ENCODE peak calls at places on chromosomes 3 and 15, in six cellular contexts. E is Calu3, X is transverse colon, V is adrenal gland, I is endothelial cell, W is astrocyte of the spinal cord. A is an unnamed sample.

GRCh38 chr3:50651875-50652529 is 22.7 kb upstream of the DOCK3 start:
- DNase-seq in E (no peak), X (no peak), V (peak; percentile 60), I (no peak), W (no peak), A (no peak)

GRCh38 chr15:57861039-57861638 is 154.6 kb downstream of the POLR2M start:
- DNase-seq in I (peak; percentile 50), V (peak; percentile 62), W (peak; percentile 76), X (no peak), E (peak; percentile 61), A (peak; percentile 47)

GRCh38 chr3:36075491-36075890 is 304.8 kb upstream of the STAC start:
- DNase-seq in I (no peak), V (no peak), E (no peak), W (peak; percentile 13), X (no peak), A (no peak)

GRCh38 chr15:88657326-88658069 is 18.7 kb downstream of the ISG20 start:
- DNase-seq in E (peak; percentile 59), V (no peak), I (peak; percentile 58), X (no peak), W (peak; percentile 51), A (peak; percentile 48)

GRCh38 chr3:67357610-67358458 is 296.6 kb downstream of the SUCLG2 start:
- DNase-seq in E (peak; percentile 40), X (no peak), W (peak; percentile 22), V (no peak), I (peak; percentile 38), A (peak; percentile 32)

GRCh38 chr3:47817609-47818008 is 14.7 kb downstream of the DHX30 start:
- DNase-seq in I (no peak), W (no peak), E (no peak), X (no peak), V (no peak), A (no peak)

GRCh38 chr15:69729167-69729748 is 276.6 kb downstream of the RPLP1 start:
- DNase-seq in W (no peak), V (peak; percentile 75), I (peak; percentile 60), E (peak; percentile 75), X (peak; percentile 69), A (peak; percentile 53)

GRCh38 chr3:15982667-15983145 is 184.9 kb upstream of the ANKRD28 start:
- DNase-seq in V (peak; percentile 53), I (no peak), W (peak; percentile 92), E (no peak), X (no peak), A (no peak)

GRCh38 chr3:183327343-183327742 is 74.3 kb downstream of the B3GNT5 start:
- DNase-seq in W (no peak), I (no peak), X (no peak), E (no peak), V (no peak), A (no peak)

GRCh38 chr3:131020122-131020693 is 6.4 kb downstream of the ASTE1 start:
- DNase-seq in X (no peak), V (no peak), E (no peak), I (no peak), W (no peak), A (peak; percentile 13)
- TF ChIP-seq CTCF in X (no peak), V (no peak), E (no peak), I (no peak), W (no peak), A (no peak)

GRCh38 chr3:131526801-131527347 is 24.1 kb upstream of the MRPL3 start:
- DNase-seq in W (peak; percentile 55), E (no peak), I (peak; percentile 26), V (peak; percentile 69), X (no peak), A (peak; percentile 21)
- TF ChIP-seq CTCF in W (peak; percentile 72), E (no peak), I (no peak), V (peak; percentile 37), X (no peak), A (peak; percentile 4)

GRCh38 chr3:138948371-138949001 is 1.5 kb downstream of the FOXL2NB start:
- DNase-seq in I (no peak), E (no peak), X (no peak), V (no peak), W (no peak), A (no peak)

GRCh38 chr3:138945646-138946553 is 1.0 kb downstream of the FOXL2 start:
- DNase-seq in W (peak; percentile 26), I (peak; percentile 51), V (no peak), X (peak; percentile 41), E (peak; percentile 86), A (no peak)

GRCh38 chr3:138947303-138948121 is 495 bp downstream of the FOXL2NB start:
- DNase-seq in E (no peak), I (peak; percentile 31), X (no peak), V (no peak), W (no peak), A (no peak)

GRCh38 chr3:138944842-138945645 is 1.9 kb downstream of the FOXL2 start:
- DNase-seq in W (no peak), E (peak; percentile 45), X (peak; percentile 18), I (peak; percentile 53), V (no peak), A (no peak)

DNA sequence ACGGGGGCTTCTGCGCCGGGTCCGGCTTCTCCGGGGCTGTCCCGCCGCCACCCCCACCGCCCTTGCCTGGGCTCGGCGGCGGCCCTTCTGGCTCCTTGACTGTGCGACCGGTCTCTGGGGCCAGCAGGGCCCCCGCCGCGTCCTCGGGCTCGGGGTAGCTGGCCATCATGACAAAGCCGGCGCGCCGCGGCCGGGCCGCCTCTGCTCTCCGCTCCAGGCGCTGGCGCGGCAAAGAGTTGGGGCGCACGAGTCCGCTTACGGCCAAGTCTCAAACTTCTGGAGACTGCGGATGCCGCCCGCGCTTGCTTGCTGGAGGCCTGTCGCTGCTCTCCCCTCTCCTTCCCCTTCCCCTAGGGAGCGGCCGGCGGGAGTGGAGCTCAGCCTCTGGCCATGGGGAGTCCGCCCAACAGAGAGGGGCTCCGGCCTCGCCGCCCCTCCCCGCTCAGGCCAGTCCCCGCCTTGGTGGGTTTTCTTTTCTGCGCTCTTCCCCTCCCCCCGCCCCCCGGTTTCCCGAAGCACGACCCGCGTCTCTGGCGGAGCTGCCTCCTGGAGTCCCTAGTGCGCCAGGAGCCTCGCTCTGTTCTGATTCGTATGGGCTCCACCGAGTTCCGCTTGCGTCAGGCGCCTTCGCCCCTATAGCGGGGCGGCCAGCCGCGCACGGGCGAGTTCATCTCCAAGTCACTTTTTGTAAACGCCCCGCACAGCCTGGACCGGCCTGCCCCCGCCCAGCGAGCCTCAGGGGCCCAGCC is at the start of the genes FOXL2 and FOXL2NB:
- DNase-seq in E (peak; percentile 50), X (no peak), I (peak; percentile 61), V (peak; percentile 77), W (peak; percentile 81), A (no peak)
- TF ChIP-seq CTCF in E (no peak), X (no peak), I (no peak), V (no peak), W (no peak), A (no peak)

DNA sequence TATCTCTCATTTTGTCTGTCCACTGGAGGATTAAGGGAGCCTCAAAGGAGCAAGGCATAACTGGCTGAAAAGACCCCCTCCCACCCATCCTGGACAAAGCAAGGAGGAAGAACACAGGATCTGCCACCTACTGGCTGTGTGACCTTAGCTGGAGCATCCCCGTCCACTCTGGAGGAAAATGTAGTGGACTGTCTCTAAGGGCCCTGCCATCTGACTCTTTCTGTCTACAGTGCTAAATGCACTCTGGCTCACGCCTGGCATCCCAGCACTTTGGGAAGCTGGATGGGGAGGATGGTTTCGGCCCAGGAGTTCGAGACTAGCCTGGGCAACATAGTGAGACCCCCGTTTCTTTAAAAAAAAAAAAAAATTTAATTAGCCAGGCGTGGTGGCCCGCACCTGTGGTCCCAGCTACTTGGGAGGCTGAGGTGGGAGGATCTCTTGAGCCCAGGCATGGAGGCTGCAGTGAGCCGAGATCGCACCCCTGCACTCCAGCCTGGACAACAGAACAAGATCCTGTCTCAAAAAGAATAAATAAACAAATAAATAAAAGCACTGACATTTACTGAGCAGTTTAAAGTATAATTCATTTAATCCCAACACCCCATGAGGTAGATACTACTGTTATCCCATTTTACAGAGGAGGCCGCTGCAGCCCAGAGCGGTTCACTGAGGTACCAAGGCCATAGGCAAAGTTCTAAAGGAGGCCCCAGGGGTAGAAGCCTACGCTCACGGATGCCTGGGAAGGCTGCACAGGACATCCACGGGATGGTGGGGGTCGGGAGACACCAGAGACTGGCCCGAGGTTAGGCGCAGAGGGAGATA is 1.1 kb downstream of the TBC1D2B start:
- DNase-seq in X (no peak), I (no peak), V (no peak), E (no peak), W (no peak), A (no peak)
- TF ChIP-seq CTCF in X (no peak), I (no peak), V (peak; percentile 23), E (peak; percentile 14), W (peak; percentile 3), A (no peak)

DNA sequence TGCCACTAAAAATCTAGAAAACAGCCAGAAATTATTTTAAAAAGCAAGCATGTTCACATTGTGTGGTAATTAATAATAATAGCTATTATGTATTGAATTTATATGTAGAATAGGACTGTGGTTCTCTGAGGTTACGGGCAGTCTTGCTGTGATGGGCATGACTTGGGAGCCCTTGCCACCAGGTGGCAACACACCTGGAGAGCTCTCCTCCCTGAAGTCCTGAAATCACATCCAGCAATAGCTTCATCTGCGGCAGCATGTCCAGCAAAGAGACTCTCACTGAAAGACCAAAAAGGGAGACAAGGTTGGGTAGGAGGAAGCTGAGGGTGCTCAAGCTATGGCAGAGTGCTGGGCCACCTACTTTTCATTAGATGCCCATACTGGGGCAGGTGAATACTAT is 206.8 kb upstream of the IL12A start:
- DNase-seq in I (no peak), W (no peak), X (peak; percentile 27), V (no peak), E (peak; percentile 48), A (no peak)
- TF ChIP-seq CTCF in I (no peak), W (no peak), X (no peak), V (no peak), E (peak; percentile 73), A (no peak)

GRCh38 chr3:55180936-55181535 is 253.2 kb upstream of the LRTM1 start:
- DNase-seq in W (peak; percentile 61), E (peak; percentile 34), X (no peak), I (peak; percentile 27), V (peak; percentile 67), A (peak; percentile 39)
- TF ChIP-seq CTCF in W (peak; percentile 72), E (no peak), X (peak; percentile 72), I (peak; percentile 92), V (peak; percentile 65), A (peak; percentile 59)

GRCh38 chr3:161549251-161549650 is 52.6 kb downstream of the OTOL1 start:
- DNase-seq in E (no peak), X (no peak), I (no peak), V (no peak), W (no peak), A (no peak)
- TF ChIP-seq CTCF in E (no peak), X (no peak), I (no peak), V (no peak), W (no peak), A (no peak)